ENCODE peak calls at places on chromosomes 11 and 22, in eight cellular contexts. D is activated T-cell treated with anti-CD3 and anti-CD28 coated beads, Interleukin-2, amount 50 U/mL, for 72 hours; P is stimulated activated CD4-positive, alpha-beta T cell treated with anti-CD3 and anti-CD28 coated beads, Interleukin-15, amount 100 ng/mL, for 1 hour; A is anterior cingulate cortex; J is mucosa of descending colon; U is HCT116; B is chondrocyte; I is WERI-Rb-1. Y is an unnamed sample.

GRCh38 chr22:22410677-22411076 is 97.9 kb downstream of the ZNF280B start:
- DNase-seq in A (no peak), P (no peak), U (no peak), B (no peak), J (no peak), I (no peak), D (no peak), Y (no peak)

GRCh38 chr11:131838016-131838415 is 467.6 kb downstream of the NTM start:
- DNase-seq in D (no peak), A (no peak), U (no peak), B (no peak), P (no peak), I (no peak), J (no peak), Y (no peak)

GRCh38 chr22:33893486-33893885 is 26.8 kb downstream of the LARGE1 start:
- DNase-seq in I (no peak), A (no peak), B (no peak), U (no peak), P (no peak), D (no peak), J (no peak), Y (no peak)

GRCh38 chr11:81707881-81708280 is 1025.8 kb downstream of the FAM181B start:
- DNase-seq in D (no peak), J (no peak), B (no peak), A (no peak), P (no peak), I (no peak), U (no peak), Y (no peak)

GRCh38 chr11:61201476-61201875 is 1.8 kb upstream of the PGA3 start:
- DNase-seq in B (no peak), P (no peak), U (no peak), A (no peak), J (no peak), D (no peak), I (no peak), Y (no peak)

GRCh38 chr11:63599211-63600122 is 14.8 kb downstream of the PLAAT3 start:
- DNase-seq in P (no peak), U (no peak), J (no peak), B (no peak), A (no peak), D (no peak), I (no peak), Y (no peak)

GRCh38 chr11:69729252-69729651 is 25.4 kb upstream of the FGF19 start:
- DNase-seq in D (no peak), J (no peak), A (no peak), P (no peak), I (no peak), U (no peak), B (no peak), Y (no peak)

GRCh38 chr11:67633758-67634365 is 4.1 kb upstream of the NUDT8 start:
- DNase-seq in B (peak), U (no peak), I (no peak), D (no peak), P (no peak), J (peak), A (no peak), Y (peak)

GRCh38 chr11:69243496-69244200 is 50.3 kb upstream of the MYEOV start:
- DNase-seq in D (no peak), P (no peak), A (no peak), J (no peak), I (no peak), U (no peak), B (no peak), Y (peak)

GRCh38 chr22:25021409-25021808 is 68.9 kb downstream of the KIAA1671 start:
- DNase-seq in P (no peak), D (no peak), B (no peak), J (no peak), U (no peak), I (no peak), A (no peak), Y (no peak)

GRCh38 chr11:116413861-116414260 is 358.9 kb downstream of the BUD13 start:
- DNase-seq in A (no peak), B (no peak), P (no peak), U (no peak), I (no peak), D (no peak), J (no peak), Y (no peak)

GRCh38 chr22:41825376-41825775 is 7.5 kb upstream of the SREBF2 start:
- DNase-seq in I (no peak), B (peak), A (no peak), P (no peak), D (no peak), U (no peak), J (no peak), Y (no peak)

GRCh38 chr11:92245700-92246270 is 21.2 kb downstream of the FAT3 start:
- DNase-seq in D (no peak), U (no peak), A (no peak), B (no peak), J (no peak), P (no peak), I (no peak), Y (no peak)

GRCh38 chr11:83079820-83080219 is 8.1 kb upstream of the RAB30 start:
- DNase-seq in B (no peak), U (no peak), J (no peak), I (no peak), D (no peak), A (no peak), P (no peak), Y (no peak)

GRCh38 chr11:11407065-11407737 is 54.2 kb upstream of the CSNK2A3 start:
- DNase-seq in I (no peak), U (no peak), J (no peak), A (no peak), B (no peak), P (no peak), D (no peak), Y (no peak)

GRCh38 chr22:23786261-23786710 is 480 bp upstream of the SMARCB1 start:
- DNase-seq in B (no peak), P (no peak), U (no peak), A (no peak), D (no peak), I (no peak), J (no peak), Y (no peak)

GRCh38 chr22:43066844-43067385 is 22.3 kb downstream of the TTLL1 start:
- DNase-seq in P (no peak), B (no peak), I (no peak), U (peak), J (no peak), A (no peak), D (no peak), Y (no peak)

GRCh38 chr11:71182791-71183556 is 69.4 kb downstream of the SHANK2 start:
- DNase-seq in A (no peak), J (no peak), U (no peak), I (no peak), B (no peak), P (no peak), D (no peak), Y (no peak)

GRCh38 chr11:35765211-35765610 is 102.6 kb downstream of the TRIM44 start:
- DNase-seq in B (no peak), J (no peak), U (no peak), P (no peak), D (no peak), I (no peak), A (no peak), Y (no peak)

GRCh38 chr11:106238704-106239360 is 161.4 kb downstream of the AASDHPPT start:
- DNase-seq in U (no peak), B (no peak), A (no peak), I (no peak), P (no peak), D (no peak), J (no peak), Y (no peak)

GRCh38 chr11:2899080-2899783 is 13.7 kb upstream of the CDKN1C start:
- DNase-seq in P (no peak), B (no peak), A (no peak), J (no peak), U (no peak), D (no peak), I (no peak), Y (no peak)

GRCh38 chr11:117870176-117870952 is 6.1 kb downstream of the FXYD6 start:
- DNase-seq in P (no peak), U (no peak), J (no peak), A (peak), I (no peak), D (no peak), B (no peak), Y (no peak)

GRCh38 chr11:93838967-93839366 is 11.5 kb downstream of the VSTM5 start:
- DNase-seq in I (no peak), U (no peak), P (no peak), B (no peak), J (no peak), A (no peak), D (no peak), Y (no peak)

Y was measured in breast epithelium.